ENCODE peak calls at places on chromosomes 6 and 20, in nine cellular contexts. One of them, this sample, is unnamed. For H3K27me3 and H3K36me3, the result is how much of the 10 kb centered on the place peaks cover.

GRCh38 chr6:3456794-3457709 is at the start of gene SLC22A23:
- DNase-seq in stomach: peak
- DNase-seq in cardiac muscle cell: peak
- DNase-seq in tibial artery: peak
- DNase-seq in IMR-90: no peak
- DNase-seq in uterus: peak
- DNase-seq in left lung: peak
- DNase-seq in mammary epithelial cell: peak
- DNase-seq in ovary: peak
- DNase-seq in this sample: peak

GRCh38 chr6:35895560-35895959 is 25.3 kb downstream of the SRPK1 start:
- DNase-seq in mammary epithelial cell: peak
- DNase-seq in tibial artery: no peak
- DNase-seq in stomach: no peak
- DNase-seq in uterus: no peak
- DNase-seq in left lung: no peak
- DNase-seq in cardiac muscle cell: no peak
- DNase-seq in ovary: no peak
- DNase-seq in IMR-90: peak
- DNase-seq in this sample: peak

GRCh38 chr6:108544586-108544985 is 16.1 kb upstream of the FOXO3 start:
- DNase-seq in tibial artery: no peak
- DNase-seq in left lung: no peak
- DNase-seq in stomach: no peak
- DNase-seq in IMR-90: peak
- DNase-seq in mammary epithelial cell: no peak
- DNase-seq in cardiac muscle cell: peak
- DNase-seq in ovary: no peak
- DNase-seq in uterus: no peak
- DNase-seq in this sample: no peak

GRCh38 chr6:149859368-149859767 is 4.8 kb downstream of the LRP11 start:
- DNase-seq in tibial artery: no peak
- DNase-seq in stomach: no peak
- DNase-seq in mammary epithelial cell: peak
- DNase-seq in cardiac muscle cell: peak
- DNase-seq in uterus: no peak
- DNase-seq in IMR-90: peak
- DNase-seq in ovary: no peak
- DNase-seq in left lung: no peak
- DNase-seq in this sample: peak

GRCh38 chr6:131660195-131660594 is 23.1 kb downstream of the ENPP3 start:
- DNase-seq in left lung: no peak
- DNase-seq in IMR-90: peak
- DNase-seq in uterus: no peak
- DNase-seq in mammary epithelial cell: peak
- DNase-seq in stomach: no peak
- DNase-seq in ovary: no peak
- DNase-seq in cardiac muscle cell: peak
- DNase-seq in tibial artery: no peak
- DNase-seq in this sample: no peak

GRCh38 chr6:63558270-63558669 is 14.0 kb upstream of the LOC128125822 start:
- DNase-seq in ovary: no peak
- DNase-seq in cardiac muscle cell: no peak
- DNase-seq in mammary epithelial cell: no peak
- DNase-seq in IMR-90: no peak
- DNase-seq in tibial artery: no peak
- DNase-seq in uterus: no peak
- DNase-seq in stomach: no peak
- DNase-seq in left lung: no peak
- DNase-seq in this sample: no peak

GRCh38 chr6:138509371-138509770 is 10.1 kb upstream of the NHSL1 start:
- DNase-seq in tibial artery: no peak
- DNase-seq in stomach: peak
- DNase-seq in cardiac muscle cell: peak
- DNase-seq in left lung: no peak
- DNase-seq in ovary: no peak
- DNase-seq in uterus: no peak
- DNase-seq in mammary epithelial cell: peak
- DNase-seq in IMR-90: peak
- DNase-seq in this sample: peak

GRCh38 chr6:143061597-143062385 is 1.1 kb downstream of the AIG1 start:
- DNase-seq in left lung: no peak
- DNase-seq in IMR-90: peak
- DNase-seq in mammary epithelial cell: no peak
- DNase-seq in tibial artery: no peak
- DNase-seq in ovary: no peak
- DNase-seq in stomach: no peak
- DNase-seq in cardiac muscle cell: no peak
- DNase-seq in uterus: no peak
- DNase-seq in this sample: no peak

GRCh38 chr20:40160151-40160550 is 528.9 kb downstream of the MAFB start:
- DNase-seq in tibial artery: peak
- DNase-seq in IMR-90: peak
- DNase-seq in mammary epithelial cell: peak
- DNase-seq in ovary: peak
- DNase-seq in uterus: peak
- DNase-seq in stomach: peak
- DNase-seq in left lung: peak
- DNase-seq in cardiac muscle cell: peak
- DNase-seq in this sample: peak

DNA sequence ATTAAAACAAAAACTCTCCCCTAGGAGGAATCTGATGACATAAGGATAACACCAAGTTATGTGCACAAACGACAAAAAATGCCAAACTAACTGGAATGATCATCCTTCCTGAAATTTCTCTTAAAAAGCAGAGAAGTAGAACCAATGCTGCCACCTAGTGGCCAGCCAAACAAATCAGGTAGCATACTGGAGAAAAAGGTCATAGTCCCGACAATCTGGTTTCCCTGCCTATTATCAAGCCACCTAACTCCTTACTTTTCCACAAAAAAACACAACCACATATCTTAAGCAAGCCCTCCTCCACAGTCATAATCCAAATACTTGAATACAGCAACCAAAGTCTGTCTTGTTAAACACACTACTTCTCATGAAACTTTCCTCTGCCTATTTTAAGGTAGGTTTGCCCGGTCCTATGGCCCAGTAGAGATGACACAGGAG is 5.3 kb downstream of the OARD1 start:
- DNase-seq in stomach: peak
- DNase-seq in IMR-90: peak
- DNase-seq in cardiac muscle cell: peak
- DNase-seq in uterus: peak
- DNase-seq in mammary epithelial cell: peak
- DNase-seq in ovary: peak
- DNase-seq in tibial artery: no peak
- DNase-seq in left lung: no peak
- DNase-seq in this sample: peak
- TF ChIP-seq CTCF in stomach: peak
- TF ChIP-seq CTCF in IMR-90: peak
- TF ChIP-seq CTCF in cardiac muscle cell: peak
- TF ChIP-seq CTCF in uterus: peak
- TF ChIP-seq CTCF in mammary epithelial cell: peak
- TF ChIP-seq CTCF in ovary: peak
- TF ChIP-seq CTCF in tibial artery: peak
- TF ChIP-seq CTCF in left lung: peak
- TF ChIP-seq CTCF in this sample: peak

GRCh38 chr6:32842690-32843089 is 1.2 kb downstream of the PSMB8 start:
- DNase-seq in tibial artery: no peak
- DNase-seq in mammary epithelial cell: no peak
- DNase-seq in left lung: no peak
- DNase-seq in ovary: no peak
- DNase-seq in uterus: no peak
- DNase-seq in IMR-90: no peak
- DNase-seq in stomach: no peak
- DNase-seq in cardiac muscle cell: no peak
- DNase-seq in this sample: no peak

GRCh38 chr6:32845381-32845884 is 1.6 kb upstream of the PSMB8 start:
- DNase-seq in tibial artery: no peak
- DNase-seq in cardiac muscle cell: no peak
- DNase-seq in IMR-90: no peak
- DNase-seq in uterus: no peak
- DNase-seq in mammary epithelial cell: no peak
- DNase-seq in left lung: peak
- DNase-seq in ovary: no peak
- DNase-seq in stomach: no peak
- DNase-seq in this sample: no peak

GRCh38 chr6:32844839-32845372 is 1.1 kb upstream of the PSMB8 start:
- DNase-seq in cardiac muscle cell: no peak
- DNase-seq in uterus: no peak
- DNase-seq in IMR-90: no peak
- DNase-seq in stomach: no peak
- DNase-seq in tibial artery: no peak
- DNase-seq in left lung: no peak
- DNase-seq in ovary: no peak
- DNase-seq in mammary epithelial cell: no peak
- DNase-seq in this sample: no peak

GRCh38 chr6:32843321-32843978 is 397 bp downstream of the PSMB8 start:
- DNase-seq in stomach: no peak
- DNase-seq in tibial artery: no peak
- DNase-seq in IMR-90: no peak
- DNase-seq in mammary epithelial cell: no peak
- DNase-seq in ovary: no peak
- DNase-seq in cardiac muscle cell: no peak
- DNase-seq in uterus: no peak
- DNase-seq in left lung: peak
- DNase-seq in this sample: no peak

DNA sequence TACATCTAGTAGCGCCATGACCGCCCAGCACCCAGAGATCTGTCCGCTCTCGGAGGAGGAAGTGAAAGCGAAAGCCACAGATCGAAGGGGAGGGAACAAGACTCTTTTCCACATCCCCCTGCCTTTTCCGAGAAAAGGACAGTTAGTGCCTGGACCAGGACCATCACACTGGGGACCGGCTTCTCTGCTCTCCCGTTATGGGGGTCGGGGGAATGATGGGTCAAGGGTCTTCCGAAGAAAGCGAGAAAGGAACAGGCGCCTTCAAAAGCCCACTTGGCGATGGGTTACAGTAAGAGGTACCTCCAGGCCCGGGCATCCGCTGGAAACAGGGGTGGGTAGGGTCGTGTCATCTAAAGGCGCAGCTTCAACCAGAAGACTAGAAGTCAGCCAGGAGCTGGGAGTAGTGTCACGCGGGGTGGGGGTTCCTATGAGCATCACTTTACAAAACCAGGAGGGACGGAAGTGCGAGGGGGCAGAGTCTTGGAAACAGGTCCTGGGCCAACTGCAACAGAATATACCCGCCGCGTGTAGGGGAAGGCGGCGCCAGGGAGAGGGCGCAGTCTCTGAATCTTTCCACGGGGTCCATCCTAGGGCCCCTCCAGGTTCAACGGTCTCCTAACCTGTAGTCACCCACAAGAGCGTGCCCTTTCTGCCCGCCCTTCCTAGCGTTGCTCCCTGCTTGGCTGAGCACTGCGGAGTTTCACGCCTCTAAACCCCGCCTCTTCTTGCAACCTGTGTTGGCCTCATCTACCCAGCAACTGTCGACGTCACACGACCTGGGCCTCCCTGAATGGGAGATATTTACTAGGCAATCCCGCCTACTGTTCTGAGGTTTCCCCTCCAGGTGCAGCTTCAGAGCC is at the start of gene PSMB8:
- DNase-seq in mammary epithelial cell: peak
- DNase-seq in stomach: peak
- DNase-seq in IMR-90: peak
- DNase-seq in uterus: peak
- DNase-seq in tibial artery: peak
- DNase-seq in left lung: peak
- DNase-seq in cardiac muscle cell: peak
- DNase-seq in ovary: peak
- DNase-seq in this sample: peak
- H3K27me3 ChIP-seq in mammary epithelial cell: under half
- H3K27me3 ChIP-seq in stomach: under half
- H3K27me3 ChIP-seq in IMR-90: under half
- H3K27me3 ChIP-seq in uterus: under half
- H3K27me3 ChIP-seq in tibial artery: under half
- H3K27me3 ChIP-seq in left lung: under half
- H3K27me3 ChIP-seq in cardiac muscle cell: half or more
- H3K27me3 ChIP-seq in ovary: under half
- H3K27me3 ChIP-seq in this sample: under half

GRCh38 chr6:31692886-31693285 is 10.2 kb downstream of the ABHD16A start:
- DNase-seq in IMR-90: no peak
- DNase-seq in uterus: no peak
- DNase-seq in left lung: peak
- DNase-seq in cardiac muscle cell: no peak
- DNase-seq in mammary epithelial cell: no peak
- DNase-seq in tibial artery: no peak
- DNase-seq in stomach: no peak
- DNase-seq in ovary: no peak
- DNase-seq in this sample: no peak
- H3K36me3 ChIP-seq in IMR-90: half or more
- H3K36me3 ChIP-seq in uterus: under half
- H3K36me3 ChIP-seq in left lung: half or more
- H3K36me3 ChIP-seq in cardiac muscle cell: under half
- H3K36me3 ChIP-seq in mammary epithelial cell: under half
- H3K36me3 ChIP-seq in tibial artery: half or more
- H3K36me3 ChIP-seq in stomach: half or more
- H3K36me3 ChIP-seq in ovary: under half
- H3K36me3 ChIP-seq in this sample: under half

GRCh38 chr20:15639839-15640238 is 933.4 kb downstream of the KIF16B start:
- DNase-seq in uterus: no peak
- DNase-seq in IMR-90: no peak
- DNase-seq in ovary: no peak
- DNase-seq in mammary epithelial cell: no peak
- DNase-seq in tibial artery: no peak
- DNase-seq in cardiac muscle cell: no peak
- DNase-seq in left lung: no peak
- DNase-seq in stomach: no peak
- DNase-seq in this sample: no peak

GRCh38 chr20:15642676-15643075 is 930.6 kb downstream of the KIF16B start:
- DNase-seq in left lung: no peak
- DNase-seq in ovary: no peak
- DNase-seq in mammary epithelial cell: no peak
- DNase-seq in cardiac muscle cell: no peak
- DNase-seq in tibial artery: peak
- DNase-seq in IMR-90: peak
- DNase-seq in uterus: no peak
- DNase-seq in stomach: no peak
- DNase-seq in this sample: no peak

GRCh38 chr20:15638781-15639180 is 934.5 kb downstream of the KIF16B start:
- DNase-seq in stomach: no peak
- DNase-seq in ovary: no peak
- DNase-seq in cardiac muscle cell: no peak
- DNase-seq in left lung: no peak
- DNase-seq in IMR-90: no peak
- DNase-seq in uterus: no peak
- DNase-seq in mammary epithelial cell: no peak
- DNase-seq in tibial artery: no peak
- DNase-seq in this sample: no peak

GRCh38 chr20:15642099-15642498 is 931.1 kb downstream of the KIF16B start:
- DNase-seq in left lung: no peak
- DNase-seq in uterus: no peak
- DNase-seq in cardiac muscle cell: no peak
- DNase-seq in mammary epithelial cell: no peak
- DNase-seq in ovary: no peak
- DNase-seq in stomach: no peak
- DNase-seq in IMR-90: no peak
- DNase-seq in tibial artery: no peak
- DNase-seq in this sample: no peak

DNA sequence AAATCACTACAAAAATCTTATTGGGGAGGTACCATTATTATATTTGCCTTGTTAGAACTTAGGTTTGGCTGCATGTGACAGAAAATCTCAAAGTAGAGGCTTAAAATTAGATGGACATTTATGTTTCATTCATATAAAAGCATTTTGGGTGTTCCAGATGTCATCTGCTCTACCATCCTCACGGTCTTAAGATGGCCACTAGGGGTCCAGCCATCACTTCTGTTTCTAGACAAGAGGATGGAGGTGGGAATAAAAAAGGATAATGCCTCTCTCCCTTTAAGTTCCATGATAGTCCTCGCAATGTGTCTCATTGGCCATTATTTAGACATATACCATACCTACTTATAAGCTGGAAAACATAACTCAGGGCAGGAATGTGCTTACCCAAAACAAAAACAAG is 929.5 kb downstream of the KIF16B start:
- DNase-seq in stomach: no peak
- DNase-seq in cardiac muscle cell: no peak
- DNase-seq in uterus: no peak
- DNase-seq in IMR-90: peak
- DNase-seq in left lung: no peak
- DNase-seq in ovary: no peak
- DNase-seq in tibial artery: no peak
- DNase-seq in mammary epithelial cell: no peak
- DNase-seq in this sample: peak
- TF ChIP-seq CTCF in stomach: no peak
- TF ChIP-seq CTCF in cardiac muscle cell: no peak
- TF ChIP-seq CTCF in uterus: no peak
- TF ChIP-seq CTCF in IMR-90: peak
- TF ChIP-seq CTCF in left lung: no peak
- TF ChIP-seq CTCF in ovary: no peak
- TF ChIP-seq CTCF in tibial artery: no peak
- TF ChIP-seq CTCF in mammary epithelial cell: peak
- TF ChIP-seq CTCF in this sample: peak